ENCODE peak calls at places on chromosomes 4 and X, in eight cellular contexts. K is H9, Z is progenitor cell of endocrine pancreas, R is foreskin keratinocyte, U is epithelial cell of proximal tubule, N is kidney epithelial cell, G is WTC11, L is neural progenitor cell. W is an unnamed sample.
A peak's percentile ranks its signal among the peaks of the same experiment; 100 is the strongest.

GRCh38 chr4:47490550-47490949 is 5.5 kb downstream of the ATP10D start:
- DNase-seq in K (peak; percentile 53), L (peak; percentile 50), R (peak; percentile 40), Z (no peak), G (no peak), U (no peak), N (no peak), W (peak; percentile 67)

GRCh38 chrX:154541896-154542722 is 4.5 kb downstream of the G6PD start:
- DNase-seq in R (peak; percentile 75), Z (no peak), L (no peak), G (no peak), U (no peak), K (no peak), N (peak; percentile 51), W (peak; percentile 83)

GRCh38 chr4:125838924-125839323 is 524.2 kb downstream of the FAT4 start:
- DNase-seq in K (no peak), G (no peak), Z (no peak), N (no peak), L (no peak), R (peak; percentile 38), U (no peak), W (peak; percentile 4)

GRCh38 chr4:105710678-105711077 is 2.1 kb downstream of the GSTCD start:
- DNase-seq in K (no peak), U (no peak), L (no peak), Z (no peak), N (no peak), G (no peak), R (peak; percentile 58), W (peak; percentile 13)

GRCh38 chr4:88217169-88217568 is 58.7 kb upstream of the ABCG2 start:
- DNase-seq in R (no peak), N (no peak), K (no peak), G (no peak), L (no peak), U (no peak), Z (no peak), W (no peak)

GRCh38 chr4:169024762-169025161 is 14.7 kb upstream of the CBR4 start:
- DNase-seq in R (peak; percentile 46), N (no peak), G (no peak), K (no peak), Z (no peak), U (no peak), L (peak; percentile 49), W (peak; percentile 60)

GRCh38 chrX:13763489-13763888 is 28.9 kb downstream of the OFD1 start:
- DNase-seq in R (no peak), N (no peak), Z (no peak), L (peak; percentile 25), G (no peak), K (no peak), U (no peak), W (no peak)

GRCh38 chr4:36159208-36159607 is 85.1 kb downstream of the ARAP2 start:
- DNase-seq in L (no peak), R (no peak), K (peak; percentile 40), N (no peak), G (peak; percentile 17), Z (no peak), U (no peak), W (no peak)

GRCh38 chr4:153114771-153115321 is 89.4 kb upstream of the TRIM2 start:
- DNase-seq in L (no peak), U (no peak), K (no peak), R (peak; percentile 79), N (no peak), Z (no peak), G (no peak), W (peak; percentile 72)

GRCh38 chrX:137194164-137194563 is 160.4 kb upstream of the GPR101 start:
- DNase-seq in Z (peak; percentile 15), U (peak; percentile 2), G (peak; percentile 24), L (peak; percentile 56), K (peak; percentile 53), N (no peak), R (peak; percentile 1), W (peak; percentile 36)

GRCh38 chrX:39065051-39065871 is 264.0 kb downstream of the MID1IP1 start:
- DNase-seq in Z (no peak), R (no peak), U (no peak), N (no peak), L (peak; percentile 91), K (peak; percentile 73), G (peak; percentile 59), W (no peak)

GRCh38 chr4:12965334-12965733 is 518.8 kb downstream of the RAB28 start:
- DNase-seq in Z (no peak), N (no peak), K (no peak), G (no peak), R (no peak), U (no peak), L (peak; percentile 61), W (no peak)

GRCh38 chr4:119543794-119544193 is 84.8 kb downstream of the PDE5A start:
- DNase-seq in G (no peak), N (no peak), K (no peak), L (no peak), R (no peak), Z (no peak), U (no peak), W (no peak)

GRCh38 chr4:74598611-74599325 is 153.8 kb downstream of the AREG start:
- DNase-seq in K (no peak), R (no peak), U (no peak), L (no peak), Z (no peak), G (no peak), N (no peak), W (peak; percentile 48)

DNA sequence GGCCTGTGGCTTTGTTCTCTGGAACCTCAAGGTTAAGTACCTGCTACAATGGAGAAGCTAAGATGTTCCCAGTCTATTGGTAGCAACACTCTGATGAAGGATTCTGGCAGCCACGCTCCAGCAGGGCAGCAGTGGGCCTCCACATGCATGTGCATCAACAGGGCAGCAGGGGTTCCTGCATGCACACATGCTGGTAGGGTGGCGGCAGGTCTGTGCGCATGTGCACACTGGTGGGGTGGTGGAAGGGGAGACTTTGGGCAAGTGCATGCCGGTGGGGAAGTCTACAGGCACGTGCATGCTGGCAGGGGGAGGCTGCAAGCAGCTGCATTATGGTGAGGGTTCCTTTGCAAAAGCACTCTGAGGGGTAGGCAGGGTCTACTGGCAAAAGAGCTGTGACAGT is 160.7 kb downstream of the NKX6-1 start:
- DNase-seq in G (no peak), N (no peak), Z (no peak), L (no peak), R (no peak), U (no peak), K (no peak), W (no peak)
- TF ChIP-seq CTCF in G (no peak), N (no peak), Z (no peak), L (no peak), R (no peak), U (no peak), K (no peak), W (no peak)

GRCh38 chr4:81913427-81913878 is 441.7 kb upstream of the RASGEF1B start:
- DNase-seq in U (no peak), Z (peak; percentile 32), G (peak; percentile 79), K (peak; percentile 86), R (peak; percentile 37), N (no peak), L (peak; percentile 89), W (peak; percentile 63)
- TF ChIP-seq CTCF in U (peak; percentile 78), Z (peak; percentile 79), G (peak; percentile 85), K (peak; percentile 93), R (peak; percentile 74), N (peak; percentile 85), L (peak; percentile 84), W (peak; percentile 69)

GRCh38 chrX:68599256-68600152 is 48.0 kb upstream of the STARD8 start:
- DNase-seq in L (no peak), K (no peak), G (peak; percentile 14), N (no peak), Z (no peak), R (no peak), U (no peak), W (no peak)
- TF ChIP-seq CTCF in L (peak; percentile 57), K (peak; percentile 66), G (peak; percentile 59), N (peak; percentile 57), Z (peak; percentile 53), R (peak; percentile 59), U (peak; percentile 66), W (peak; percentile 37)

GRCh38 chrX:10254746-10255145 is 98.0 kb downstream of the CLCN4 start:
- DNase-seq in G (no peak), R (peak; percentile 27), U (no peak), L (no peak), Z (no peak), N (no peak), K (no peak), W (peak; percentile 52)
- TF ChIP-seq CTCF in G (no peak), R (peak; percentile 54), U (peak; percentile 54), L (peak; percentile 9), Z (no peak), N (peak; percentile 28), K (no peak), W (peak; percentile 50)

W was measured in epithelial cell of esophagus.